ENCODE peak calls at places on chromosome 14, in four cellular contexts. E is HT-29, X is Daoy, R is endothelial cell of umbilical vein. U is an unnamed sample.

GRCh38 chr14:98704441-98704840 is 567.6 kb downstream of the BCL11B start:
- DNase-seq in E (no peak), X (no peak), R (no peak), U (peak)

GRCh38 chr14:67359319-67359774 is 257 bp downstream of the ATP6V1D start:
- DNase-seq in E (no peak), X (peak), R (no peak), U (no peak)

GRCh38 chr14:79077096-79077495 is 906.9 kb downstream of the NRXN3 start:
- DNase-seq in E (no peak), X (no peak), R (no peak), U (no peak)

GRCh38 chr14:36605506-36605857 is 23.1 kb upstream of the NKX2-8 start:
- DNase-seq in E (no peak), X (no peak), R (no peak), U (peak)

GRCh38 chr14:94446126-94446525 is 6.5 kb downstream of the SERPINA11 start:
- DNase-seq in E (no peak), X (no peak), R (no peak), U (no peak)

GRCh38 chr14:51071851-51072250 is 23.1 kb downstream of the TRIM9 start:
- DNase-seq in E (no peak), X (no peak), R (no peak), U (no peak)

GRCh38 chr14:90900712-90901111 is 84.5 kb upstream of the TTC7B start:
- DNase-seq in E (no peak), X (no peak), R (peak), U (no peak)

GRCh38 chr14:68607081-68607851 is 185.6 kb downstream of the ZFP36L1 start:
- DNase-seq in E (no peak), X (no peak), R (peak), U (no peak)

GRCh38 chr14:75418779-75419768 is 8.7 kb upstream of the JDP2 start:
- DNase-seq in E (no peak), X (no peak), R (no peak), U (no peak)

GRCh38 chr14:105085766-105086165 is 20.5 kb upstream of the GPR132 start:
- DNase-seq in E (no peak), X (no peak), R (no peak), U (no peak)

GRCh38 chr14:58455593-58456265 is 28.2 kb downstream of the KIAA0586 start:
- DNase-seq in E (no peak), X (peak), R (no peak), U (no peak)

GRCh38 chr14:55974046-55974582 is 144.1 kb upstream of the PELI2 start:
- DNase-seq in E (no peak), X (no peak), R (no peak), U (no peak)

GRCh38 chr14:89242871-89243270 is 174.2 kb downstream of the FOXN3 start:
- DNase-seq in E (no peak), X (no peak), R (no peak), U (peak)

GRCh38 chr14:50612795-50613194 is 52.9 kb downstream of the ATL1 start:
- DNase-seq in E (no peak), X (no peak), R (no peak), U (peak)

GRCh38 chr14:94636744-94637412 is 24.7 kb downstream of the SERPINA3 start:
- DNase-seq in E (peak), X (no peak), R (no peak), U (no peak)

GRCh38 chr14:32011225-32011624 is 65.9 kb upstream of the ARHGAP5 start:
- DNase-seq in E (no peak), X (no peak), R (no peak), U (no peak)

GRCh38 chr14:30227871-30228270 is 300.2 kb upstream of the PRKD1 start:
- DNase-seq in E (peak), X (peak), R (peak), U (no peak)

GRCh38 chr14:104264495-104265265 is 126.3 kb downstream of the KIF26A start:
- DNase-seq in E (no peak), X (no peak), R (no peak), U (no peak)

GRCh38 chr14:44945264-44945663 is 16.5 kb downstream of the KLHL28 start:
- DNase-seq in E (no peak), X (no peak), R (no peak), U (no peak)

GRCh38 chr14:79369359-79370332 is 841.7 kb downstream of the DIO2 start:
- DNase-seq in E (no peak), X (peak), R (peak), U (peak)

GRCh38 chr14:68987653-68988036 is 8.5 kb upstream of the ACTN1 start:
- DNase-seq in E (peak), X (no peak), R (no peak), U (peak)

GRCh38 chr14:36520601-36521525 is 831 bp upstream of the NKX2-1 start:
- DNase-seq in E (peak), X (peak), R (peak), U (no peak)

GRCh38 chr14:70073924-70074566 is 114.7 kb downstream of the SLC8A3 start:
- DNase-seq in E (peak), X (peak), R (peak), U (peak)

GRCh38 chr14:93076755-93077154 is 39.0 kb downstream of the ITPK1 start:
- DNase-seq in E (no peak), X (no peak), R (no peak), U (no peak)

GRCh38 chr14:89870335-89870734 is 84.2 kb downstream of the EFCAB11 start:
- DNase-seq in E (no peak), X (no peak), R (no peak), U (no peak)

GRCh38 chr14:102980409-102980810 is 57.9 kb downstream of the AMN start:
- DNase-seq in E (no peak), X (no peak), R (no peak), U (no peak)

GRCh38 chr14:61523751-61524150 is 171.6 kb upstream of the HIF1A start:
- DNase-seq in E (no peak), X (no peak), R (no peak), U (no peak)

GRCh38 chr14:92717571-92718042 is 30.8 kb downstream of the LGMN start:
- DNase-seq in E (no peak), X (no peak), R (no peak), U (no peak)

GRCh38 chr14:101781240-101782061 is 19.9 kb downstream of the PPP2R5C start:
- DNase-seq in E (no peak), X (peak), R (no peak), U (peak)

GRCh38 chr14:94021416-94022157 is 4.6 kb upstream of the OTUB2 start:
- DNase-seq in E (no peak), X (peak), R (no peak), U (no peak)

GRCh38 chr14:75794615-75795038 is 133.6 kb downstream of the TTLL5 start:
- DNase-seq in E (peak), X (peak), R (peak), U (no peak)

GRCh38 chr14:66815687-66816086 is 307.7 kb downstream of the GPHN start:
- DNase-seq in E (no peak), X (no peak), R (no peak), U (no peak)

GRCh38 chr14:52044791-52045522 is 23.9 kb downstream of the NID2 start:
- DNase-seq in E (no peak), X (peak), R (peak), U (peak)

GRCh38 chr14:61751475-61751989 is 10.7 kb upstream of the SNAPC1 start:
- DNase-seq in E (no peak), X (no peak), R (no peak), U (no peak)